ENCODE peak calls at places on chromosomes 6 and 20, in seven cellular contexts. G is kidney epithelial cell, O is A549, V is heart right ventricle, A is mammary epithelial cell, L is AG09309, H is AG04449. S is an unnamed sample.

GRCh38 chr20:21105429-21106170 is 558 bp downstream of the LINC00237 start:
- DNase-seq in L (no peak), H (no peak), G (no peak), O (no peak), V (no peak), A (no peak), S (no peak)

GRCh38 chr6:12903246-12903645 is 186.7 kb downstream of the PHACTR1 start:
- DNase-seq in L (no peak), G (no peak), V (no peak), A (no peak), O (no peak), H (no peak), S (no peak)

GRCh38 chr20:31573555-31574295 is 31.4 kb upstream of the ID1 start:
- DNase-seq in G (no peak), L (no peak), H (no peak), A (no peak), O (peak), V (no peak), S (no peak)

GRCh38 chr6:118285791-118286190 is 262.3 kb upstream of the PLN start:
- DNase-seq in L (no peak), H (no peak), V (no peak), O (no peak), A (no peak), G (no peak), S (no peak)

GRCh38 chr20:15395457-15395856 is 1058.0 kb upstream of the FLRT3 start:
- DNase-seq in O (no peak), G (no peak), V (no peak), H (no peak), A (no peak), L (no peak), S (no peak)

GRCh38 chr20:45246109-45246508 is 8.3 kb downstream of the SLPI start:
- DNase-seq in H (no peak), O (no peak), G (no peak), V (no peak), L (no peak), A (no peak), S (no peak)

GRCh38 chr6:47132724-47133123 is 90.6 kb upstream of the ADGRF1 start:
- DNase-seq in O (no peak), L (no peak), H (no peak), G (no peak), A (no peak), V (no peak), S (no peak)

GRCh38 chr6:70371454-70372105 is 41.7 kb upstream of the FAM135A start:
- DNase-seq in V (no peak), G (peak), A (peak), L (peak), H (peak), O (peak), S (peak)

GRCh38 chr6:90415178-90415577 is 118.5 kb upstream of the BACH2 start:
- DNase-seq in V (no peak), O (no peak), L (no peak), A (no peak), G (no peak), H (no peak), S (no peak)

GRCh38 chr20:38315290-38315966 is 11.5 kb downstream of the BPI start:
- DNase-seq in V (no peak), H (peak), G (no peak), L (no peak), A (no peak), O (peak), S (no peak)

GRCh38 chr6:79240509-79240908 is 6.0 kb upstream of the HMGN3 start:
- DNase-seq in L (no peak), V (no peak), H (no peak), G (no peak), O (no peak), A (peak), S (no peak)

GRCh38 chr6:72984981-72985665 is 240.2 kb downstream of the KHDC1L start:
- DNase-seq in G (no peak), H (peak), O (no peak), A (no peak), L (no peak), V (no peak), S (no peak)

GRCh38 chr6:159056432-159056831 is 11.6 kb upstream of the TAGAP start:
- DNase-seq in G (no peak), O (no peak), H (no peak), A (no peak), L (no peak), V (no peak), S (no peak)

GRCh38 chr6:168703970-168704369 is 263.0 kb downstream of the SMOC2 start:
- DNase-seq in V (no peak), O (no peak), A (no peak), H (no peak), G (no peak), L (no peak), S (no peak)

GRCh38 chr20:4244700-4245485 is 229.5 kb upstream of the RNF24 start:
- DNase-seq in V (peak), H (no peak), O (peak), L (no peak), A (no peak), G (no peak), S (no peak)

GRCh38 chr20:23646106-23646958 is 8.6 kb upstream of the CST3 start:
- DNase-seq in L (no peak), O (no peak), V (no peak), A (peak), G (no peak), H (no peak), S (no peak)

GRCh38 chr6:153334121-153334520 is 203.0 kb upstream of the RGS17 start:
- DNase-seq in L (no peak), H (no peak), V (no peak), O (no peak), A (peak), G (no peak), S (no peak)

GRCh38 chr6:131893198-131893597 is 58.0 kb downstream of the CCN2 start:
- DNase-seq in G (no peak), L (no peak), V (no peak), A (no peak), H (no peak), O (no peak), S (no peak)

GRCh38 chr20:48676125-48676524 is 151.7 kb downstream of the PREX1 start:
- DNase-seq in O (no peak), V (no peak), L (no peak), G (no peak), A (no peak), H (no peak), S (no peak)

GRCh38 chr20:62337558-62338293 is 29.4 kb downstream of the LAMA5 start:
- DNase-seq in G (no peak), V (no peak), O (no peak), H (no peak), L (no peak), A (no peak), S (no peak)

GRCh38 chr6:127100510-127101140 is 17.8 kb upstream of the RSPO3 start:
- DNase-seq in L (peak), O (peak), G (no peak), H (no peak), V (no peak), A (no peak), S (no peak)

GRCh38 chr20:45039470-45039811 is 61.5 kb downstream of the KCNS1 start:
- DNase-seq in G (no peak), H (no peak), A (no peak), O (no peak), V (no peak), L (no peak), S (no peak)

GRCh38 chr20:561437-562231 is 18.0 kb upstream of the CSNK2A1 start:
- DNase-seq in V (peak), O (peak), A (peak), G (no peak), H (no peak), L (peak), S (peak)

GRCh38 chr6:142334294-142334693 is 32.5 kb downstream of the ADGRG6 start:
- DNase-seq in O (peak), G (no peak), H (no peak), V (no peak), A (no peak), L (no peak), S (no peak)

GRCh38 chr20:6081236-6081635 is 27.4 kb upstream of the LRRN4 start:
- DNase-seq in L (peak), G (no peak), H (no peak), O (no peak), V (no peak), A (peak), S (no peak)

GRCh38 chr20:43325926-43326325 is 131.8 kb upstream of the SRSF6 start:
- DNase-seq in G (no peak), L (no peak), H (no peak), A (no peak), O (no peak), V (no peak), S (no peak)

GRCh38 chr6:146543940-146544661 is 468 bp downstream of the RAB32 start:
- DNase-seq in O (peak), V (peak), L (no peak), H (no peak), G (no peak), A (peak), S (no peak)

GRCh38 chr6:28488916-28489365 is 26.7 kb downstream of the GPX6 start:
- DNase-seq in G (no peak), A (peak), L (peak), H (peak), V (no peak), O (peak), S (peak)

GRCh38 chr6:143759666-143760065 is 81.9 kb downstream of the PHACTR2 start:
- DNase-seq in L (no peak), H (no peak), A (no peak), V (no peak), O (no peak), G (no peak), S (no peak)

GRCh38 chr6:116060572-116061283 is at the start of gene FRK:
- DNase-seq in L (no peak), V (peak), A (peak), H (no peak), O (peak), G (peak), S (no peak)

GRCh38 chr6:42419490-42420280 is 32.0 kb downstream of the TRERF1 start:
- DNase-seq in L (no peak), V (no peak), A (no peak), O (no peak), G (no peak), H (no peak), S (no peak)

GRCh38 chr6:7505196-7505699 is 36.2 kb upstream of the DSP start:
- DNase-seq in O (peak), G (peak), A (peak), L (peak), V (peak), H (peak), S (peak)
- H3K4me3 ChIP-seq in O (no peak), G (no peak), A (no peak), L (no peak), V (no peak), H (no peak), S (no peak)

DNA sequence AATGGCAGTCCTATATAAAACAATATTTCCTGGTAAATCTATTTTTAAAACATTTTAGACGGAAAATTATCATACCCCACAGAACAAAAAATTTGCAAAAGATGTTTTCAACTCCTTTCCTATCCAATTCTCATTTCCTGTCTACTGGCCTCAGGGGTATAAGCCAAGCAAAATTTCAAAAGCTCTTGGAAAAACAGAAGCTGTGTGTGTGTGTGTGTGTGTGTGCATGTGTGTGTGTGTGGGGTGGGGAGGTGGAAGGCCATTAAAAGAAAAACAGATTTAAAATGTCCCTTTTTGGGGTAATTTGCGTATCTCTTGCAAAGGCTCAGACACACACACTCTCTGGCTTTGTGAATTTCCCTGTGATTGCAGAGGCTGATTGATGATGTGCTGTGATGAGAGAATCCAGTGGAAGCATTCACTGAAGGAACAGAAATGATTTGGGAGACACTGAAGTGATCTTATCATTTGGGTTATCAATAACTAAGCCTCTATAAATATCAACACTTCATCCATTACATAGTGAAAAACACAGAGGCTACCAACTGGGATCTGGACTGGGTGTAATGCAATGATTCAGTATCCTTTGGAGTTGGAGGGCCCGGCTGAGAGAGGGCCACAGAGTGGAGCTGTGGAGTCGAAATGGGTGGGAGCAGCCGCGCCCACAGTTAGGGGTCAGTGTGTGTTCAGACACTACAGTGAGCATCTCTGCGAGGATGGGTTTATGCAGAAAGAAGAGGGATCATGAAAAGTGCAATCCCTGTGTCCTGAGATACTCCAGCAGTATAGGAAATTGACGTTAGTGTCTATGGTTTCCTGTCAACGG is 106.8 kb upstream of the PREP start:
- DNase-seq in L (no peak), H (no peak), G (no peak), A (no peak), V (peak), O (peak), S (no peak)
- TF ChIP-seq CTCF in L (peak), H (peak), G (no peak), A (no peak), V (no peak), O (peak), S (peak)

GRCh38 chr6:112252571-112253504 is 1.5 kb downstream of the LAMA4 start:
- DNase-seq in O (no peak), A (no peak), G (no peak), H (no peak), L (no peak), V (peak), S (no peak)
- H3K4me3 ChIP-seq in O (peak), A (no peak), G (peak), H (peak), L (peak), V (peak), S (peak)

GRCh38 chr6:163180874-163181541 is 233.5 kb upstream of the QKI start:
- DNase-seq in A (peak), V (peak), G (peak), L (no peak), O (peak), H (no peak), S (no peak)
- TF ChIP-seq CTCF in A (no peak), V (peak), G (peak), L (peak), O (peak), H (peak), S (peak)

GRCh38 chr6:24283043-24283985 is 74.5 kb downstream of the DCDC2 start:
- DNase-seq in V (peak), A (peak), O (peak), G (peak), H (no peak), L (peak), S (peak)
- H3K4me3 ChIP-seq in V (no peak), A (no peak), O (no peak), G (no peak), H (no peak), L (no peak), S (no peak)

GRCh38 chr20:40938020-40938419 is 90.6 kb upstream of the TOP1 start:
- DNase-seq in L (no peak), G (no peak), V (no peak), A (no peak), O (peak), H (no peak), S (no peak)
- TF ChIP-seq CTCF in L (no peak), G (no peak), V (no peak), A (peak), O (no peak), H (no peak), S (peak)

S was measured in HFF-Myc.